ENCODE peak calls at places on chromosomes 7 and 10, in four cellular contexts. Q is PC-9; O is stimulated activated CD8-positive, alpha-beta memory T cell treated with anti-CD3 and anti-CD28 coated beads, Interleukin-7, amount 100 ng/mL, for 1 hour; P is left ventricle myocardium superior. Z is an unnamed sample.

GRCh38 chr7:15921576-15921975 is 235.1 kb upstream of the MEOX2 start:
- DNase-seq in Q (no peak), O (no peak), P (no peak), Z (peak; percentile 57)

GRCh38 chr7:155861480-155861868 is 49.2 kb upstream of the SHH start:
- DNase-seq in Q (peak; percentile 53), O (no peak), P (no peak), Z (no peak)

GRCh38 chr7:101744588-101744987 is 72.8 kb upstream of the CUX1 start:
- DNase-seq in Q (no peak), O (no peak), P (no peak), Z (no peak)

GRCh38 chr7:2477447-2478386 is 1.5 kb upstream of the GRIFIN start:
- DNase-seq in Q (no peak), O (peak; percentile 34), P (peak; percentile 80), Z (peak; percentile 54)

GRCh38 chr7:46932656-46933424 is 649.1 kb downstream of the TNS3 start:
- DNase-seq in Q (peak; percentile 38), O (no peak), P (peak; percentile 36), Z (peak; percentile 93)

GRCh38 chr10:72612203-72612826 is 13.6 kb downstream of the MICU1 start:
- DNase-seq in Q (no peak), O (no peak), P (no peak), Z (no peak)

GRCh38 chr10:94500063-94500462 is 45.5 kb upstream of the HELLS start:
- DNase-seq in Q (no peak), O (no peak), P (no peak), Z (peak; percentile 17)

GRCh38 chr7:119925890-119926289 is 347.1 kb upstream of the KCND2 start:
- DNase-seq in Q (no peak), O (no peak), P (no peak), Z (no peak)

GRCh38 chr7:29116801-29117200 is 29.5 kb downstream of the CPVL start:
- DNase-seq in Q (no peak), O (no peak), P (no peak), Z (no peak)

GRCh38 chr10:49758249-49758930 is 3.7 kb downstream of the OGDHL start:
- DNase-seq in Q (no peak), O (no peak), P (no peak), Z (no peak)

GRCh38 chr7:108418941-108419340 is 37.3 kb downstream of the NRCAM start:
- DNase-seq in Q (no peak), O (no peak), P (no peak), Z (no peak)

GRCh38 chr7:69826283-69826682 is 228.0 kb downstream of the AUTS2 start:
- DNase-seq in Q (no peak), O (no peak), P (no peak), Z (no peak)

GRCh38 chr7:43697690-43698089 is 31.6 kb downstream of the COA1 start:
- DNase-seq in Q (no peak), O (no peak), P (no peak), Z (no peak)

GRCh38 chr7:49850921-49851613 is 77.6 kb downstream of the VWC2 start:
- DNase-seq in Q (no peak), O (no peak), P (peak; percentile 23), Z (no peak)

GRCh38 chr7:1732072-1732471 is 62.0 kb downstream of the ELFN1 start:
- DNase-seq in Q (no peak), O (no peak), P (peak; percentile 11), Z (no peak)

GRCh38 chr10:7350541-7351195 is 60.2 kb downstream of the SFMBT2 start:
- DNase-seq in Q (no peak), O (no peak), P (no peak), Z (no peak)

GRCh38 chr10:6416892-6417512 is 163.1 kb downstream of the PRKCQ start:
- DNase-seq in Q (no peak), O (no peak), P (no peak), Z (peak; percentile 27)

GRCh38 chr7:51246258-51247245 is 70.1 kb downstream of the COBL start:
- DNase-seq in Q (no peak), O (no peak), P (peak; percentile 90), Z (no peak)

GRCh38 chr7:5139998-5140397 is 50.0 kb upstream of the WIPI2 start:
- DNase-seq in Q (no peak), O (no peak), P (peak; percentile 37), Z (peak; percentile 7)

GRCh38 chr10:89301721-89302445 is at the start of gene IFIT2:
- DNase-seq in Q (peak; percentile 65), O (no peak), P (peak; percentile 35), Z (peak; percentile 84)

GRCh38 chr10:568848-569247 is 120.6 kb downstream of the DIP2C start:
- DNase-seq in Q (no peak), O (no peak), P (no peak), Z (no peak)

GRCh38 chr10:132570771-132571564 is 33.4 kb downstream of the INPP5A start:
- DNase-seq in Q (no peak), O (no peak), P (peak; percentile 64), Z (no peak)

GRCh38 chr10:12638103-12638502 is 288.8 kb downstream of the CAMK1D start:
- DNase-seq in Q (no peak), O (no peak), P (no peak), Z (no peak)

GRCh38 chr7:85522070-85522469 is 335.2 kb upstream of the SEMA3D start:
- DNase-seq in Q (no peak), O (no peak), P (no peak), Z (no peak)

GRCh38 chr10:80949785-80950184 is 412.1 kb downstream of the SH2D4B start:
- DNase-seq in Q (no peak), O (no peak), P (no peak), Z (no peak)

GRCh38 chr7:42426163-42426562 is 189.2 kb upstream of the GLI3 start:
- DNase-seq in Q (no peak), O (no peak), P (no peak), Z (no peak)

GRCh38 chr7:154505362-154505761 is 453.2 kb downstream of the DPP6 start:
- DNase-seq in Q (no peak), O (no peak), P (no peak), Z (no peak)

GRCh38 chr7:142798451-142799438 is 28.0 kb downstream of the PRSS2 start:
- DNase-seq in Q (peak; percentile 26), O (no peak), P (no peak), Z (no peak)